ENCODE peak calls at places on chromosome 12, in ten cellular contexts. U is stimulated activated CD8-positive, alpha-beta memory T cell treated with anti-CD3 and anti-CD28 coated beads, Interleukin-12 subunit alpha, Interleukin-12 subunit beta, amount 100 ng/mL, for 1 hour; T is ELR; X is nephron progenitor cell; O is lung; W is stimulated activated CD4-positive, alpha-beta T cell treated with anti-CD3 and anti-CD28 coated beads, Interleukin-15, amount 100 ng/mL, for 1 hour; Y is GM06990; G is CD8-positive, alpha-beta memory T cell; V is central memory CD4-positive, alpha-beta T cell; P is right cardiac atrium. M is an unnamed sample.

GRCh38 chr12:27140478-27140969 is 58.1 kb upstream of the C12orf71 start:
- DNase-seq in G (no peak), V (no peak), T (no peak), U (no peak), X (no peak), P (no peak), Y (no peak), O (no peak), W (no peak), M (no peak)

GRCh38 chr12:26740991-26741390 is 92.0 kb downstream of the ITPR2 start:
- DNase-seq in T (no peak), U (no peak), W (no peak), V (no peak), O (no peak), P (no peak), X (no peak), Y (no peak), G (no peak), M (no peak)

GRCh38 chr12:124909831-124910560 is 4.5 kb downstream of the UBC start:
- DNase-seq in U (no peak), Y (no peak), P (no peak), X (no peak), G (no peak), W (no peak), V (no peak), T (peak; percentile 48), O (no peak), M (no peak)

GRCh38 chr12:107684990-107685359 is 624 bp upstream of the PWP1 start:
- DNase-seq in O (no peak), X (no peak), W (no peak), U (no peak), Y (no peak), V (no peak), G (no peak), T (peak; percentile 50), P (no peak), M (no peak)

GRCh38 chr12:7154042-7154441 is 23.9 kb downstream of the CLSTN3 start:
- DNase-seq in P (no peak), X (no peak), O (peak; percentile 67), V (no peak), U (no peak), G (no peak), Y (no peak), T (no peak), W (no peak), M (no peak)

GRCh38 chr12:124497658-124498057 is 69.8 kb downstream of the NCOR2 start:
- DNase-seq in G (no peak), W (no peak), U (no peak), P (peak; percentile 91), T (peak; percentile 91), O (no peak), X (no peak), V (no peak), Y (no peak), M (no peak)

GRCh38 chr12:71694099-71694820 is 8.4 kb downstream of the TMEM19 start:
- DNase-seq in G (no peak), U (no peak), V (no peak), W (no peak), Y (peak; percentile 37), P (no peak), O (no peak), X (no peak), T (no peak), M (no peak)

GRCh38 chr12:80056845-80057244 is 42.5 kb upstream of the OTOGL start:
- DNase-seq in T (no peak), X (no peak), U (no peak), P (peak; percentile 42), W (no peak), V (no peak), Y (no peak), G (no peak), O (no peak), M (no peak)

GRCh38 chr12:124848621-124849380 is 14.9 kb downstream of the SCARB1 start:
- DNase-seq in U (no peak), P (no peak), X (no peak), O (no peak), V (no peak), Y (no peak), T (no peak), G (no peak), W (no peak), M (no peak)

GRCh38 chr12:46825526-46826414 is at the start of gene SLC38A4:
- DNase-seq in O (no peak), T (peak; percentile 69), Y (no peak), G (no peak), U (no peak), V (no peak), X (peak; percentile 70), P (no peak), W (no peak), M (peak; percentile 80)

GRCh38 chr12:90833228-90833627 is 121.7 kb downstream of the CCER1 start:
- DNase-seq in X (no peak), Y (no peak), V (no peak), W (no peak), P (no peak), G (no peak), U (no peak), T (no peak), O (no peak), M (no peak)

GRCh38 chr12:70744133-70744532 is 106.9 kb upstream of the PTPRB start:
- DNase-seq in X (no peak), G (no peak), P (no peak), T (no peak), W (no peak), V (no peak), Y (no peak), U (no peak), O (no peak), M (no peak)

GRCh38 chr12:6277982-6278438 is 32.5 kb upstream of the PLEKHG6 start:
- DNase-seq in W (peak; percentile 27), O (peak; percentile 75), Y (peak; percentile 37), G (no peak), X (no peak), V (no peak), T (no peak), P (no peak), U (peak; percentile 4), M (no peak)

GRCh38 chr12:9867531-9867930 is 1.6 kb downstream of the CLEC2B start:
- DNase-seq in P (no peak), X (no peak), O (no peak), V (no peak), U (no peak), Y (no peak), G (no peak), W (no peak), T (no peak), M (no peak)

GRCh38 chr12:74963304-74963703 is 246.3 kb downstream of the KCNC2 start:
- DNase-seq in V (no peak), G (no peak), T (no peak), Y (no peak), X (no peak), W (no peak), O (no peak), P (no peak), U (no peak), M (no peak)

GRCh38 chr12:49901026-49901425 is 2.7 kb downstream of the FAIM2 start:
- DNase-seq in G (no peak), Y (no peak), P (no peak), U (no peak), T (no peak), X (no peak), W (no peak), O (no peak), V (no peak), M (no peak)

GRCh38 chr12:105382771-105383632 is 52.5 kb downstream of the C12orf75 start:
- DNase-seq in W (no peak), P (no peak), U (no peak), T (peak; percentile 85), V (peak; percentile 48), O (no peak), X (peak; percentile 21), G (peak; percentile 4), Y (no peak), M (peak; percentile 35)

GRCh38 chr12:30754383-30754749 is 385 bp downstream of the CAPRIN2 start:
- DNase-seq in P (no peak), V (no peak), Y (no peak), X (no peak), G (no peak), W (no peak), T (no peak), U (no peak), O (no peak), M (no peak)

GRCh38 chr12:19799216-19799615 is 359.9 kb downstream of the AEBP2 start:
- DNase-seq in T (peak; percentile 53), G (no peak), U (no peak), W (no peak), Y (no peak), V (no peak), O (no peak), P (no peak), X (no peak), M (no peak)

GRCh38 chr12:104275689-104276088 is 27.9 kb upstream of the EID3 start:
- DNase-seq in W (no peak), U (no peak), V (no peak), G (no peak), O (no peak), Y (no peak), X (no peak), T (no peak), P (no peak), M (no peak)

GRCh38 chr12:49825360-49825970 is 2.7 kb downstream of the NCKAP5L start:
- DNase-seq in X (no peak), T (peak; percentile 77), U (no peak), G (no peak), V (no peak), Y (no peak), W (no peak), O (no peak), P (no peak), M (no peak)

GRCh38 chr12:51869490-51869865 is 18.4 kb upstream of the ANKRD33 start:
- DNase-seq in T (no peak), X (no peak), O (no peak), U (no peak), V (no peak), P (no peak), Y (no peak), G (no peak), W (no peak), M (no peak)

GRCh38 chr12:12784911-12785814 is at the start of gene APOLD1:
- DNase-seq in P (peak; percentile 69), U (no peak), V (no peak), X (no peak), G (no peak), Y (no peak), W (no peak), T (peak; percentile 22), O (no peak), M (peak; percentile 77)

GRCh38 chr12:102702447-102703114 is 214.5 kb downstream of the PAH start:
- DNase-seq in Y (no peak), T (peak; percentile 74), X (peak; percentile 21), P (peak; percentile 47), O (peak; percentile 57), G (no peak), W (no peak), U (no peak), V (no peak), M (peak; percentile 57)

GRCh38 chr12:76216585-76217472 is 131.4 kb downstream of the BBS10 start:
- DNase-seq in U (no peak), Y (no peak), W (no peak), G (no peak), P (no peak), V (no peak), X (no peak), O (no peak), T (no peak), M (no peak)

GRCh38 chr12:95484524-95484923 is 10.6 kb downstream of the METAP2 start:
- DNase-seq in G (no peak), U (no peak), T (no peak), P (no peak), V (no peak), X (no peak), O (no peak), Y (no peak), W (no peak), M (no peak)

GRCh38 chr12:52216107-52216506 is 16.9 kb upstream of the KRT7 start:
- DNase-seq in Y (no peak), O (no peak), W (no peak), P (no peak), X (peak; percentile 24), T (peak; percentile 42), G (no peak), V (no peak), U (no peak), M (no peak)

GRCh38 chr12:77974643-77975042 is 143.9 kb downstream of the NAV3 start:
- DNase-seq in P (no peak), O (no peak), W (no peak), U (no peak), X (no peak), G (no peak), Y (no peak), T (no peak), V (no peak), M (no peak)

M was measured in H9.